ENCODE peak calls at places on chromosome 16, in six cellular contexts. One of them, this sample, is unnamed.
A peak's percentile ranks its signal among the peaks of the same experiment; 100 is the strongest.

GRCh38 chr16:83449861-83450260 is 357.9 kb upstream of the HSBP1 start:
- DNase-seq in uterus: no peak
- DNase-seq in heart right ventricle: no peak
- DNase-seq in Kasumi-1: no peak
- DNase-seq in naive thymus-derived CD8-positive, alpha-beta T cell: no peak
- DNase-seq in activated CD4-positive, alpha-beta T cell treated with anti-CD3 and anti-CD28 coated beads, Interleukin-2, amount 10 ng/mL, durations not matched to agents 24 days and 14 days: no peak
- DNase-seq in this sample: no peak

GRCh38 chr16:70652322-70652721 is 6.0 kb downstream of the IL34 start:
- DNase-seq in activated CD4-positive, alpha-beta T cell treated with anti-CD3 and anti-CD28 coated beads, Interleukin-2, amount 10 ng/mL, durations not matched to agents 24 days and 14 days: no peak
- DNase-seq in naive thymus-derived CD8-positive, alpha-beta T cell: no peak
- DNase-seq in Kasumi-1: no peak
- DNase-seq in heart right ventricle: no peak
- DNase-seq in uterus: no peak
- DNase-seq in this sample: no peak

GRCh38 chr16:10922328-10923145 is 19.7 kb downstream of the DEXI start:
- DNase-seq in naive thymus-derived CD8-positive, alpha-beta T cell: no peak
- DNase-seq in Kasumi-1: no peak
- DNase-seq in heart right ventricle: peak; percentile 69
- DNase-seq in uterus: no peak
- DNase-seq in activated CD4-positive, alpha-beta T cell treated with anti-CD3 and anti-CD28 coated beads, Interleukin-2, amount 10 ng/mL, durations not matched to agents 24 days and 14 days: no peak
- DNase-seq in this sample: no peak

GRCh38 chr16:84526794-84527485 is 22.5 kb upstream of the MEAK7 start:
- DNase-seq in activated CD4-positive, alpha-beta T cell treated with anti-CD3 and anti-CD28 coated beads, Interleukin-2, amount 10 ng/mL, durations not matched to agents 24 days and 14 days: no peak
- DNase-seq in naive thymus-derived CD8-positive, alpha-beta T cell: no peak
- DNase-seq in uterus: no peak
- DNase-seq in Kasumi-1: no peak
- DNase-seq in heart right ventricle: no peak
- DNase-seq in this sample: no peak

GRCh38 chr16:62167551-62167950 is 131.3 kb upstream of the CDH8 start:
- DNase-seq in naive thymus-derived CD8-positive, alpha-beta T cell: no peak
- DNase-seq in Kasumi-1: no peak
- DNase-seq in activated CD4-positive, alpha-beta T cell treated with anti-CD3 and anti-CD28 coated beads, Interleukin-2, amount 10 ng/mL, durations not matched to agents 24 days and 14 days: no peak
- DNase-seq in heart right ventricle: no peak
- DNase-seq in uterus: no peak
- DNase-seq in this sample: no peak

GRCh38 chr16:13829712-13830304 is 90.1 kb upstream of the ERCC4 start:
- DNase-seq in naive thymus-derived CD8-positive, alpha-beta T cell: no peak
- DNase-seq in heart right ventricle: no peak
- DNase-seq in uterus: no peak
- DNase-seq in Kasumi-1: no peak
- DNase-seq in activated CD4-positive, alpha-beta T cell treated with anti-CD3 and anti-CD28 coated beads, Interleukin-2, amount 10 ng/mL, durations not matched to agents 24 days and 14 days: no peak
- DNase-seq in this sample: no peak

GRCh38 chr16:77683845-77684526 is 38.3 kb upstream of the NUDT7 start:
- DNase-seq in naive thymus-derived CD8-positive, alpha-beta T cell: no peak
- DNase-seq in uterus: no peak
- DNase-seq in Kasumi-1: no peak
- DNase-seq in heart right ventricle: no peak
- DNase-seq in activated CD4-positive, alpha-beta T cell treated with anti-CD3 and anti-CD28 coated beads, Interleukin-2, amount 10 ng/mL, durations not matched to agents 24 days and 14 days: no peak
- DNase-seq in this sample: no peak

GRCh38 chr16:27717726-27718125 is 167.8 kb downstream of the KATNIP start:
- DNase-seq in Kasumi-1: no peak
- DNase-seq in naive thymus-derived CD8-positive, alpha-beta T cell: no peak
- DNase-seq in heart right ventricle: no peak
- DNase-seq in activated CD4-positive, alpha-beta T cell treated with anti-CD3 and anti-CD28 coated beads, Interleukin-2, amount 10 ng/mL, durations not matched to agents 24 days and 14 days: no peak
- DNase-seq in uterus: no peak
- DNase-seq in this sample: no peak

GRCh38 chr16:73545713-73546112 is 497.8 kb upstream of the ZFHX3 start:
- DNase-seq in heart right ventricle: no peak
- DNase-seq in uterus: no peak
- DNase-seq in naive thymus-derived CD8-positive, alpha-beta T cell: no peak
- DNase-seq in activated CD4-positive, alpha-beta T cell treated with anti-CD3 and anti-CD28 coated beads, Interleukin-2, amount 10 ng/mL, durations not matched to agents 24 days and 14 days: no peak
- DNase-seq in Kasumi-1: no peak
- DNase-seq in this sample: no peak

GRCh38 chr16:27498916-27499658 is 50.6 kb downstream of the GTF3C1 start:
- DNase-seq in uterus: no peak
- DNase-seq in heart right ventricle: no peak
- DNase-seq in activated CD4-positive, alpha-beta T cell treated with anti-CD3 and anti-CD28 coated beads, Interleukin-2, amount 10 ng/mL, durations not matched to agents 24 days and 14 days: no peak
- DNase-seq in naive thymus-derived CD8-positive, alpha-beta T cell: no peak
- DNase-seq in Kasumi-1: no peak
- DNase-seq in this sample: no peak

GRCh38 chr16:75702247-75702646 is 986 bp upstream of the DUXB start:
- DNase-seq in uterus: no peak
- DNase-seq in naive thymus-derived CD8-positive, alpha-beta T cell: no peak
- DNase-seq in Kasumi-1: no peak
- DNase-seq in activated CD4-positive, alpha-beta T cell treated with anti-CD3 and anti-CD28 coated beads, Interleukin-2, amount 10 ng/mL, durations not matched to agents 24 days and 14 days: no peak
- DNase-seq in heart right ventricle: no peak
- DNase-seq in this sample: no peak

GRCh38 chr16:84485255-84486010 is 19.0 kb downstream of the MEAK7 start:
- DNase-seq in heart right ventricle: no peak
- DNase-seq in Kasumi-1: no peak
- DNase-seq in activated CD4-positive, alpha-beta T cell treated with anti-CD3 and anti-CD28 coated beads, Interleukin-2, amount 10 ng/mL, durations not matched to agents 24 days and 14 days: no peak
- DNase-seq in naive thymus-derived CD8-positive, alpha-beta T cell: no peak
- DNase-seq in uterus: no peak
- DNase-seq in this sample: no peak

GRCh38 chr16:56726926-56727325 is 3.0 kb upstream of the NUP93 start:
- DNase-seq in activated CD4-positive, alpha-beta T cell treated with anti-CD3 and anti-CD28 coated beads, Interleukin-2, amount 10 ng/mL, durations not matched to agents 24 days and 14 days: no peak
- DNase-seq in Kasumi-1: no peak
- DNase-seq in uterus: no peak
- DNase-seq in heart right ventricle: no peak
- DNase-seq in naive thymus-derived CD8-positive, alpha-beta T cell: no peak
- DNase-seq in this sample: no peak

GRCh38 chr16:78045865-78046581 is 23.7 kb downstream of the CLEC3A start:
- DNase-seq in heart right ventricle: peak; percentile 55
- DNase-seq in activated CD4-positive, alpha-beta T cell treated with anti-CD3 and anti-CD28 coated beads, Interleukin-2, amount 10 ng/mL, durations not matched to agents 24 days and 14 days: peak; percentile 88
- DNase-seq in naive thymus-derived CD8-positive, alpha-beta T cell: no peak
- DNase-seq in Kasumi-1: peak; percentile 1
- DNase-seq in uterus: peak; percentile 45
- DNase-seq in this sample: peak; percentile 22

GRCh38 chr16:50395763-50396710 is 27.2 kb upstream of the BRD7 start:
- DNase-seq in heart right ventricle: no peak
- DNase-seq in activated CD4-positive, alpha-beta T cell treated with anti-CD3 and anti-CD28 coated beads, Interleukin-2, amount 10 ng/mL, durations not matched to agents 24 days and 14 days: peak; percentile 54
- DNase-seq in naive thymus-derived CD8-positive, alpha-beta T cell: peak; percentile 10
- DNase-seq in Kasumi-1: no peak
- DNase-seq in uterus: no peak
- DNase-seq in this sample: no peak

GRCh38 chr16:77289331-77289809 is 90.2 kb downstream of the SYCE1L start:
- DNase-seq in activated CD4-positive, alpha-beta T cell treated with anti-CD3 and anti-CD28 coated beads, Interleukin-2, amount 10 ng/mL, durations not matched to agents 24 days and 14 days: no peak
- DNase-seq in naive thymus-derived CD8-positive, alpha-beta T cell: no peak
- DNase-seq in heart right ventricle: no peak
- DNase-seq in Kasumi-1: no peak
- DNase-seq in uterus: no peak
- DNase-seq in this sample: no peak

GRCh38 chr16:79167893-79168292 is 432.6 kb downstream of the MAF start:
- DNase-seq in heart right ventricle: no peak
- DNase-seq in uterus: no peak
- DNase-seq in naive thymus-derived CD8-positive, alpha-beta T cell: no peak
- DNase-seq in activated CD4-positive, alpha-beta T cell treated with anti-CD3 and anti-CD28 coated beads, Interleukin-2, amount 10 ng/mL, durations not matched to agents 24 days and 14 days: no peak
- DNase-seq in Kasumi-1: no peak
- DNase-seq in this sample: no peak

GRCh38 chr16:29011112-29011511 is 26.3 kb downstream of the LAT start:
- DNase-seq in heart right ventricle: no peak
- DNase-seq in Kasumi-1: no peak
- DNase-seq in uterus: no peak
- DNase-seq in activated CD4-positive, alpha-beta T cell treated with anti-CD3 and anti-CD28 coated beads, Interleukin-2, amount 10 ng/mL, durations not matched to agents 24 days and 14 days: no peak
- DNase-seq in naive thymus-derived CD8-positive, alpha-beta T cell: no peak
- DNase-seq in this sample: no peak

GRCh38 chr16:89191033-89191900 is 9.1 kb downstream of the SLC22A31 start:
- DNase-seq in heart right ventricle: no peak
- DNase-seq in uterus: no peak
- DNase-seq in Kasumi-1: no peak
- DNase-seq in naive thymus-derived CD8-positive, alpha-beta T cell: no peak
- DNase-seq in activated CD4-positive, alpha-beta T cell treated with anti-CD3 and anti-CD28 coated beads, Interleukin-2, amount 10 ng/mL, durations not matched to agents 24 days and 14 days: no peak
- DNase-seq in this sample: peak; percentile 31

GRCh38 chr16:29821663-29822115 is 1.4 kb downstream of the MVP start:
- DNase-seq in uterus: peak; percentile 61
- DNase-seq in Kasumi-1: no peak
- DNase-seq in activated CD4-positive, alpha-beta T cell treated with anti-CD3 and anti-CD28 coated beads, Interleukin-2, amount 10 ng/mL, durations not matched to agents 24 days and 14 days: no peak
- DNase-seq in naive thymus-derived CD8-positive, alpha-beta T cell: no peak
- DNase-seq in heart right ventricle: no peak
- DNase-seq in this sample: no peak

GRCh38 chr16:30051518-30051917 is 14.0 kb upstream of the ALDOA start:
- DNase-seq in naive thymus-derived CD8-positive, alpha-beta T cell: no peak
- DNase-seq in Kasumi-1: no peak
- DNase-seq in activated CD4-positive, alpha-beta T cell treated with anti-CD3 and anti-CD28 coated beads, Interleukin-2, amount 10 ng/mL, durations not matched to agents 24 days and 14 days: no peak
- DNase-seq in heart right ventricle: no peak
- DNase-seq in uterus: no peak
- DNase-seq in this sample: no peak

GRCh38 chr16:56346131-56346890 is 79.0 kb downstream of the AMFR start:
- DNase-seq in Kasumi-1: no peak
- DNase-seq in naive thymus-derived CD8-positive, alpha-beta T cell: no peak
- DNase-seq in uterus: no peak
- DNase-seq in activated CD4-positive, alpha-beta T cell treated with anti-CD3 and anti-CD28 coated beads, Interleukin-2, amount 10 ng/mL, durations not matched to agents 24 days and 14 days: no peak
- DNase-seq in heart right ventricle: no peak
- DNase-seq in this sample: no peak

GRCh38 chr16:64196444-64196843 is 925.4 kb downstream of the CDH11 start:
- DNase-seq in Kasumi-1: no peak
- DNase-seq in naive thymus-derived CD8-positive, alpha-beta T cell: no peak
- DNase-seq in heart right ventricle: no peak
- DNase-seq in activated CD4-positive, alpha-beta T cell treated with anti-CD3 and anti-CD28 coated beads, Interleukin-2, amount 10 ng/mL, durations not matched to agents 24 days and 14 days: no peak
- DNase-seq in uterus: no peak
- DNase-seq in this sample: no peak

GRCh38 chr16:8943001-8943763 is 20.5 kb downstream of the USP7 start:
- DNase-seq in Kasumi-1: no peak
- DNase-seq in uterus: no peak
- DNase-seq in naive thymus-derived CD8-positive, alpha-beta T cell: no peak
- DNase-seq in activated CD4-positive, alpha-beta T cell treated with anti-CD3 and anti-CD28 coated beads, Interleukin-2, amount 10 ng/mL, durations not matched to agents 24 days and 14 days: no peak
- DNase-seq in heart right ventricle: no peak
- DNase-seq in this sample: no peak

GRCh38 chr16:88754912-88755744 is 29.9 kb downstream of the PIEZO1 start:
- DNase-seq in heart right ventricle: no peak
- DNase-seq in Kasumi-1: no peak
- DNase-seq in activated CD4-positive, alpha-beta T cell treated with anti-CD3 and anti-CD28 coated beads, Interleukin-2, amount 10 ng/mL, durations not matched to agents 24 days and 14 days: peak; percentile 67
- DNase-seq in uterus: no peak
- DNase-seq in naive thymus-derived CD8-positive, alpha-beta T cell: no peak
- DNase-seq in this sample: no peak

GRCh38 chr16:4090476-4090875 is 25.8 kb downstream of the ADCY9 start:
- DNase-seq in Kasumi-1: peak; percentile 1
- DNase-seq in heart right ventricle: peak; percentile 44
- DNase-seq in activated CD4-positive, alpha-beta T cell treated with anti-CD3 and anti-CD28 coated beads, Interleukin-2, amount 10 ng/mL, durations not matched to agents 24 days and 14 days: no peak
- DNase-seq in naive thymus-derived CD8-positive, alpha-beta T cell: no peak
- DNase-seq in uterus: peak; percentile 40
- DNase-seq in this sample: no peak

GRCh38 chr16:71915350-71915749 is 20.0 kb downstream of the IST1 start:
- DNase-seq in naive thymus-derived CD8-positive, alpha-beta T cell: no peak
- DNase-seq in activated CD4-positive, alpha-beta T cell treated with anti-CD3 and anti-CD28 coated beads, Interleukin-2, amount 10 ng/mL, durations not matched to agents 24 days and 14 days: no peak
- DNase-seq in Kasumi-1: no peak
- DNase-seq in heart right ventricle: no peak
- DNase-seq in uterus: no peak
- DNase-seq in this sample: no peak

GRCh38 chr16:11162571-11163268 is 93.3 kb downstream of the SOCS1 start:
- DNase-seq in uterus: no peak
- DNase-seq in Kasumi-1: no peak
- DNase-seq in heart right ventricle: no peak
- DNase-seq in activated CD4-positive, alpha-beta T cell treated with anti-CD3 and anti-CD28 coated beads, Interleukin-2, amount 10 ng/mL, durations not matched to agents 24 days and 14 days: no peak
- DNase-seq in naive thymus-derived CD8-positive, alpha-beta T cell: no peak
- DNase-seq in this sample: no peak

GRCh38 chr16:70348991-70349390 is 2.3 kb downstream of the DDX19A start:
- DNase-seq in naive thymus-derived CD8-positive, alpha-beta T cell: no peak
- DNase-seq in Kasumi-1: no peak
- DNase-seq in heart right ventricle: peak; percentile 21
- DNase-seq in activated CD4-positive, alpha-beta T cell treated with anti-CD3 and anti-CD28 coated beads, Interleukin-2, amount 10 ng/mL, durations not matched to agents 24 days and 14 days: no peak
- DNase-seq in uterus: no peak
- DNase-seq in this sample: no peak

This sample was measured in stimulated activated naive CD8-positive, alpha-beta T cell treated with anti-CD3 and anti-CD28 coated beads, Interleukin-15, amount 100 ng/mL, for 72 hours.